ENCODE peak calls at places on chromosomes 3 and 15, in seven cellular contexts. K is CD8-positive, alpha-beta memory T cell; B is stomach; G is heart right ventricle; Y is spleen; E is GM06990; W is mammary epithelial cell. R is an unnamed sample. For H3K36me3 and H3K27me3, the result is how much of the 10 kb centered on the place peaks cover.

GRCh38 chr15:65651831-65652749 is 30.4 kb downstream of the SLC24A1 start:
- DNase-seq in G (no peak), E (no peak), K (no peak), B (no peak), Y (no peak), W (no peak), R (no peak)

GRCh38 chr3:56801151-56801596 is 575 bp downstream of the ARHGEF3 start:
- DNase-seq in E (no peak), W (peak), K (no peak), G (no peak), Y (peak), B (no peak), R (no peak)

GRCh38 chr3:131907809-131908208 is 127.0 kb downstream of the CPNE4 start:
- DNase-seq in B (no peak), Y (no peak), G (no peak), E (no peak), K (no peak), W (no peak), R (no peak)

GRCh38 chr15:88744548-88745020 is 58.7 kb upstream of the ACAN start:
- DNase-seq in K (no peak), E (no peak), B (no peak), G (no peak), W (no peak), Y (no peak), R (no peak)

GRCh38 chr3:57064615-57065014 is 4.2 kb downstream of the SPATA12 start:
- DNase-seq in G (no peak), W (no peak), B (no peak), Y (no peak), E (no peak), K (no peak), R (no peak)

GRCh38 chr3:140186421-140186920 is 251.5 kb downstream of the CLSTN2 start:
- DNase-seq in E (no peak), K (no peak), Y (no peak), B (no peak), G (no peak), W (peak), R (peak)

GRCh38 chr3:144265527-144266100 is 294.0 kb downstream of the DIPK2A start:
- DNase-seq in B (no peak), K (no peak), E (no peak), W (no peak), G (no peak), Y (no peak), R (no peak)

GRCh38 chr15:67232591-67232990 is 21.9 kb downstream of the AAGAB start:
- DNase-seq in G (no peak), B (no peak), W (peak), K (no peak), E (no peak), Y (no peak), R (no peak)

GRCh38 chr15:99321477-99321876 is 70.2 kb downstream of the LRRC28 start:
- DNase-seq in E (no peak), B (no peak), Y (no peak), K (no peak), W (peak), G (no peak), R (no peak)

GRCh38 chr3:50658831-50659230 is 15.9 kb upstream of the DOCK3 start:
- DNase-seq in K (no peak), W (no peak), B (no peak), Y (peak), E (no peak), G (no peak), R (no peak)

GRCh38 chr3:24220859-24221657 is 273.6 kb downstream of the THRB start:
- DNase-seq in G (no peak), Y (no peak), B (no peak), E (no peak), W (peak), K (no peak), R (peak)
- H3K4me3 ChIP-seq in G (no peak), Y (no peak), B (no peak), E (no peak), W (no peak), K (no peak), R (no peak)

GRCh38 chr3:11791339-11792200 is 55.1 kb downstream of the TAMM41 start:
- DNase-seq in G (no peak), W (no peak), E (no peak), B (no peak), K (no peak), Y (no peak), R (no peak)
- H3K36me3 ChIP-seq in G (half or more), W (under half), E (under half), B (half or more), K (half or more), Y (half or more), R (under half)

DNA sequence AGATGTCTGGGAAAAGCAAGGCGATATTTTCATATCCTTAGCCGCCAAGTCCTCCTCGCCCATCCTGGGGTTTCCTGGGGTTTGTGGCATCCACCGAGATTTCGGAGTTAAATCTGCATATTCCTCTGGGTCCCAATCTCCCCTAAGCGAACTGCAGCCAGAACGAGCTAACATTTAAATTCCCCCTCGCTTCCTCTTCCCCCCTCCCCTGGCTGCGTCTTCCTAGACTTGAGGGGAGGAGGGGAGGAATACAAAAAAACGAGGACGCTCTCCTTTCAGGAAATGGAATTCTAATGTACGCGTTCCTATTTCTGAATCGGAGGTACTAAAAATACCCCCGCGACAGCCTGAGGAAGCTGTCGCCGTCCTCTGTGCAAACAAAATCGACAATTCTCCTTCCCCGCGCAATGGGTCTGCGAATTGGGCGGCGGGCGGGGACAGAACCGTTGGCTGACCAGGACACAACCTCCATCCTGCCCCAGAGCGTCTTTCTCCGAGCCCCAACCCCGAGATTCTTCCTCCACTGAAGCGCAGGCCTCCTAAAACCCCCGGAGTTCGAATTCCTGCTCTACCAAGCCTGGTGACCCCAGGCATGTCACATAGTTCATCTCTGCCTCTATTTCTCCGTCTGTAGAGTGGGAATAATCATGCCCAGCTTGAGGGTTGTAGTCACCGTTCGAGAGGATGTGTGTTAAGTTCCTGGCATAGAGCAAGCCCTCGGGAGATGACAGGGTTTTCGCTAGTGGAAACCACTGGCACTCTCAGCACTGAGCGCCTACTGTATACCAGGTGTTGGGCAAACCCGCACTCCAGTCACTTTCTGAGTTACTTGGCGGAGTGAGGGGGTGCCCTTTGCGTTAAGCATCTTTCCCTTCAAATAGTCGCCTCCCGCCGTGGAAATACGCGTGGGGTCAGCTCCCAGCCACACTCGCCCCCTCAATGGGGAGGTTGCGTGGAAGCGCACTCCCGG is 5.3 kb downstream of the FEZF2 start:
- DNase-seq in K (no peak), W (no peak), G (no peak), Y (no peak), E (no peak), B (no peak), R (no peak)
- H3K27me3 ChIP-seq in K (under half), W (half or more), G (half or more), Y (half or more), E (under half), B (half or more), R (half or more)

DNA sequence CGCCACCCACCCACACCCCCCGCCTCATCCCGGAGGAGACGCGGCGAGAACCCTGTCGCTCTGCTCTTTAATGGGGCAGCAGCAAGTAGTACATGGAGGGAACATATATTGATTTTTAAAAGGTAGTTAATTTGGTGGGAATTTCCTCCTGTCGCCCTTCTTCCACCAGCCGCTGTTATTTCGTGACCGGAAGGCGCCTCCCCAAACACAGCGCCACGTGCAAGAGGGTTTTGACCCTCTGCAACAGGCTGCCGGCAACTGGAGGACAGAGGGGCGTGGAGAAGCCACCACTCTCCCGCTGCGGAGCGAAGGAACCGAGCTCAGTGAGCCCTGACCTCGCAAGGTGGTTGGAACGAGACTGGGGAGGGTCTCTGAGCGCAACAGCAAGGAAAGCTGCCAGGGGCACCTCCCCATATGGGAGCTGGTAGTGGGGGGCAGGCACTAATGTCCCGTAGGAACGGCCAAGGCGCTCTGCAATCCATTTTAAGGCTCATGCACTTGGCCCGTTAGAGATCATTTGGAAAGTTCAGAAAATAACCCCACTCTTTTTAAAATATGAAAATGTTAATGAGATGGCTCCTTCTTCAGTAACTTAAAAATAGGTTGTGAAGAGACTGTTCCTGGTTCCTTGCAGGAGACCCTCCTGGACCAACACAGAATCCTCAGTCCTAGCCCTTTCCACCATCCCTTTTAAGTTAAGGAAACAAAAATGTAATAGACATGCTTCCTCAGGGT is 4.3 kb downstream of the ONECUT1 start:
- DNase-seq in E (no peak), Y (no peak), B (no peak), G (no peak), W (no peak), K (no peak), R (no peak)
- H3K4me3 ChIP-seq in E (no peak), Y (no peak), B (peak), G (no peak), W (no peak), K (no peak), R (no peak)

GRCh38 chr15:79322945-79323344 is 12.0 kb downstream of the TMED3 start:
- DNase-seq in G (no peak), Y (no peak), W (no peak), K (no peak), B (no peak), E (no peak), R (no peak)
- H3K36me3 ChIP-seq in G (half or more), Y (under half), W (under half), K (under half), B (half or more), E (under half), R (under half)

GRCh38 chr15:93063292-93063671 is 25.7 kb downstream of the RGMA start:
- DNase-seq in Y (no peak), W (peak), K (no peak), E (no peak), G (no peak), B (no peak), R (no peak)
- H3K27me3 ChIP-seq in Y (under half), W (under half), K (under half), E (under half), G (under half), B (under half), R (under half)

DNA sequence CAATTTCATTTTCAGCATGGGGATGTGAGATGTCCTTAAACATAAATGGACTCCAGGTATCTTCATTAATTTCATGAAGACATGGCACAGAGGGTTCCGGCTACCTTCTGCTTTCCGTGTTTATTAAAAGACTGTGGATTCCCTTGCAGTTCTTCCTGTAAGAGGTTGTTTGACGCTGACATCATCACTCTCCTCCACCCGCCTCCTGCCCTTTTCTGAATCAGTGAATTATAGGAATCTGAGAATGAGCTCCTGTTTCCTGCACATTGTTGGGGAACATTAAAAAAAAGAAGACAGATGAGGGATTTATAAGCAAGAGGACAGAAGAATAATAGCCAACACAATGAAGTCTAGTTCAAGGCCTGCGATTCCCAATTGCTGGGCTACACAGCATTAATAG is 191.3 kb downstream of the LPP start:
- DNase-seq in B (no peak), E (no peak), K (no peak), Y (no peak), G (no peak), W (no peak), R (no peak)
- H3K4me3 ChIP-seq in B (no peak), E (no peak), K (no peak), Y (no peak), G (no peak), W (no peak), R (no peak)